ENCODE peak calls at places on chromosomes 5 and 9, in six cellular contexts. Q is CD14-positive monocyte, H is astrocyte, I is heart right ventricle, Z is AG09319, L is A549. E is an unnamed sample.

GRCh38 chr5:79512692-79513518 is 1.0 kb downstream of the HOMER1 start:
- DNase-seq in H (no peak), I (no peak), Z (no peak), Q (no peak), L (peak), E (no peak)

GRCh38 chr5:130055572-130055971 is 151.3 kb downstream of the CHSY3 start:
- DNase-seq in Z (no peak), H (no peak), I (no peak), Q (no peak), L (no peak), E (no peak)

GRCh38 chr5:60972225-60972624 is 27.2 kb downstream of the NDUFAF2 start:
- DNase-seq in Z (no peak), L (no peak), H (no peak), I (no peak), Q (no peak), E (no peak)

GRCh38 chr9:297104-297794 is 82.6 kb downstream of the DOCK8 start:
- DNase-seq in H (no peak), I (peak), Z (no peak), Q (peak), L (peak), E (no peak)

GRCh38 chr9:112493738-112494137 is 7.1 kb downstream of the KIAA1958 start:
- DNase-seq in H (peak), L (no peak), I (no peak), Z (peak), Q (no peak), E (no peak)

GRCh38 chr5:127089206-127089605 is 15.9 kb upstream of the C5orf63 start:
- DNase-seq in H (peak), L (no peak), Z (no peak), Q (no peak), I (no peak), E (no peak)

GRCh38 chr5:128196791-128197190 is 113.2 kb downstream of the SLC12A2 start:
- DNase-seq in L (no peak), Z (no peak), I (no peak), Q (no peak), H (peak), E (no peak)

GRCh38 chr5:100646011-100646410 is 110.8 kb downstream of the FAM174A start:
- DNase-seq in H (no peak), Z (no peak), Q (no peak), L (no peak), I (no peak), E (no peak)

DNA sequence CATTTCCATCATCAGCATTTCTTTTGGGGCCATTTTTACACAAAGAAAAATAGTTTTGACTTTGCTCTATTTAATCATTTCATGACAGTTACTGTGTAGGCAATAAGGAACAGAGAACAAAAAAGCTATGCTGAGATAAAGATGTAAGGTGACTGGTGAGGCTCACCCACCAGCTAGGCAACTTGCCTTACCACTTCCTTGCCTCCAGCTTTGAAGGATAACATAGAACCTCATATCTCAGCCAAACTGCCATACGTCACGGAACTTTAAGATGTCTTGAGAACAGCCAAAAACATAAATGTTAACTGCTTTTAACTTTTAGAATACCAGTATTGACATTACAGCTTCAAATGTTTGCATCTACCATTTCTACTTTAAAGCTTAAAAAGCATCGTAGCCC is 7.5 kb upstream of the GCNT4 start:
- DNase-seq in Q (no peak), L (no peak), Z (no peak), I (no peak), H (peak), E (no peak)
- TF ChIP-seq CTCF in Q (no peak), L (no peak), Z (no peak), I (no peak), H (no peak), E (no peak)

GRCh38 chr5:92889140-92889539 is 691.9 kb downstream of the NR2F1-AS1 start:
- DNase-seq in H (no peak), Q (no peak), I (no peak), Z (no peak), L (no peak), E (no peak)

GRCh38 chr5:92887254-92887653 is 693.8 kb downstream of the NR2F1-AS1 start:
- DNase-seq in Z (no peak), Q (no peak), I (no peak), L (no peak), H (no peak), E (no peak)

GRCh38 chr5:92886751-92887150 is 694.3 kb downstream of the NR2F1-AS1 start:
- DNase-seq in H (no peak), Q (no peak), I (no peak), L (no peak), Z (no peak), E (no peak)

GRCh38 chr5:92884464-92884863 is 696.6 kb downstream of the NR2F1-AS1 start:
- DNase-seq in Z (no peak), Q (no peak), L (no peak), I (no peak), H (no peak), E (no peak)

DNA sequence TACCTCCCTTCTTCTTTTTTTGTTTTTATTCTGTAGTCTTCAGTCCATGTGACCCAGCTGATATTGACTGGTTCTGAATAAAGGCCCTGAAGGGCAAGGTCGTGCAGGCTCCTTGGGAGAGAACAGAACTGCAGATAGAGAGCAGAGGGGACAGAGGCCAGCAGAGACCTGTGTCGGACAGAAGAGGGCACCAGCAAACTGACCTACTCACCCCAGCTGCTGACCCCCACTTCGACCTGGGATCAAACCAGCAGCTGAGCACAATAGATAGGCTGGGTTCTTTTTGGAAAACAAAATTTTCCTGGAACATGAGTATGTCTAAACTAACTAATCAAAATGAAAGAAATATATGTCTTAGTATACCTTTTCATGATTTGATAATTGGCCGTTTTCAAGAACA is 695.1 kb downstream of the NR2F1-AS1 start:
- DNase-seq in L (no peak), Z (no peak), Q (no peak), H (no peak), I (no peak), E (no peak)
- TF ChIP-seq CTCF in L (peak), Z (no peak), Q (no peak), H (no peak), I (peak), E (no peak)

GRCh38 chr5:132747693-132748440 is 641 bp downstream of the CCNI2 start:
- DNase-seq in L (no peak), Q (no peak), H (no peak), Z (no peak), I (no peak), E (peak)

GRCh38 chr5:132744659-132745058 is 2.6 kb upstream of the CCNI2 start:
- DNase-seq in L (no peak), Z (no peak), H (no peak), Q (no peak), I (no peak), E (no peak)

GRCh38 chr5:132748522-132749000 is 1.3 kb downstream of the CCNI2 start:
- DNase-seq in H (no peak), I (no peak), L (no peak), Q (no peak), Z (no peak), E (no peak)

GRCh38 chr5:132747064-132747692 is at the start of gene CCNI2:
- DNase-seq in I (peak), Z (no peak), H (no peak), L (peak), Q (no peak), E (no peak)

DNA sequence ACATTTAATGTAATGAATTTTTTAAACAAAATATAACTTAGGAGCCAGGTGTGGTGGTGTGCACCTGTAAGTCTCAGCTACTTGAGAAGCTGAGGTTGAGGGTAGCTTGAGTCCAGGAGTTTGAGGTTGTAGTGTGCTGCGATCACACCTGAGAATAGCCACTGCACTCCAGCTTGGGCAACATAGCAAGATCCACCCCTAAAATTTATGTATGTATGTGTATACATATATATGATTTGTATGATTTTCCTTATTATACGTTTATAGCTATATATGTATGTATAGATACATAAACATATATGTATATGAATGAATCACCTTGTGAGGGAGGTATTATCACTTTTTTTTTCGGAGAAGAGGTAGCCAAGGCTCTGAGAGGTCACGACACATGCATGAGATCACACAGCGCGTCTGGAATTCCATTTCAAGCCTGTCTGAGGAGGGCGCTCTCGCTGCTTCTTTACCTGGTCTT is 598 bp upstream of the CCNI2 start:
- DNase-seq in Q (no peak), H (no peak), Z (no peak), L (no peak), I (no peak), E (no peak)
- TF ChIP-seq CTCF in Q (peak), H (peak), Z (no peak), L (peak), I (peak), E (no peak)

GRCh38 chr5:85921590-85921989 is 696.2 kb upstream of the COX7C start:
- DNase-seq in Q (no peak), Z (no peak), L (no peak), H (no peak), I (no peak), E (no peak)
- TF ChIP-seq CTCF in Q (no peak), Z (no peak), L (no peak), H (no peak), I (no peak), E (peak)